ENCODE peak calls at places on chromosome 20, in five cellular contexts. W is foreskin fibroblast, N is Kasumi-1, R is brain microvascular endothelial cell, X is NCI-H1105. Q is an unnamed sample.

GRCh38 chr20:19026901-19027644 is 185.4 kb upstream of the SLC24A3 start:
- DNase-seq in X (no peak), W (no peak), N (no peak), R (no peak), Q (no peak)

GRCh38 chr20:22582960-22583772 is 1.2 kb downstream of the FOXA2 start:
- DNase-seq in R (no peak), X (peak; percentile 27), W (no peak), N (no peak), Q (no peak)

GRCh38 chr20:57738484-57738883 is 28.7 kb upstream of the PMEPA1 start:
- DNase-seq in R (no peak), X (no peak), N (no peak), W (no peak), Q (no peak)

GRCh38 chr20:17747431-17747846 is 47.7 kb downstream of the BANF2 start:
- DNase-seq in R (peak; percentile 92), N (no peak), X (no peak), W (peak; percentile 93), Q (no peak)

GRCh38 chr20:37990571-37991151 is 42.6 kb downstream of the TTI1 start:
- DNase-seq in R (peak; percentile 84), X (no peak), N (peak; percentile 47), W (peak; percentile 66), Q (peak; percentile 83)

GRCh38 chr20:43721429-43722152 is 5.2 kb downstream of the GTSF1L start:
- DNase-seq in R (no peak), W (no peak), N (no peak), X (no peak), Q (no peak)

GRCh38 chr20:33477386-33478234 is 12.3 kb upstream of the CBFA2T2 start:
- DNase-seq in N (no peak), R (no peak), X (peak; percentile 97), W (no peak), Q (peak; percentile 88)

GRCh38 chr20:44176833-44177533 is 10.0 kb downstream of the JPH2 start:
- DNase-seq in R (no peak), W (no peak), X (no peak), N (no peak), Q (no peak)

GRCh38 chr20:19995220-19995863 is 21.8 kb upstream of the NAA20 start:
- DNase-seq in R (no peak), N (peak; percentile 86), X (peak; percentile 55), W (peak; percentile 82), Q (peak; percentile 17)

GRCh38 chr20:45090481-45090880 is 10.4 kb downstream of the KCNS1 start:
- DNase-seq in X (no peak), R (no peak), N (no peak), W (peak; percentile 47), Q (no peak)

GRCh38 chr20:62962891-62963613 is 10.5 kb downstream of the SLC17A9 start:
- DNase-seq in R (no peak), W (no peak), X (no peak), N (no peak), Q (no peak)

GRCh38 chr20:55522296-55522815 is 483.0 kb downstream of the CBLN4 start:
- DNase-seq in W (no peak), X (no peak), N (no peak), R (no peak), Q (no peak)

GRCh38 chr20:50233325-50234212 is 42.9 kb downstream of the CEBPB start:
- DNase-seq in R (no peak), W (no peak), X (no peak), N (no peak), Q (no peak)

GRCh38 chr20:19920388-19921138 is 96.6 kb upstream of the NAA20 start:
- DNase-seq in X (no peak), N (no peak), W (no peak), R (no peak), Q (no peak)

GRCh38 chr20:54573838-54574237 is 98.4 kb downstream of the DOK5 start:
- DNase-seq in X (no peak), N (no peak), W (no peak), R (no peak), Q (no peak)

GRCh38 chr20:43843096-43843964 is 71.3 kb upstream of the TOX2 start:
- DNase-seq in X (no peak), R (peak; percentile 75), W (peak; percentile 94), N (no peak), Q (no peak)

GRCh38 chr20:61253264-61253639 is 1.2 kb downstream of the CDH4 start:
- DNase-seq in N (no peak), X (peak; percentile 37), W (peak; percentile 78), R (no peak), Q (no peak)

GRCh38 chr20:24379116-24379927 is 90.1 kb upstream of the SYNDIG1 start:
- DNase-seq in X (no peak), W (peak; percentile 54), N (peak; percentile 20), R (peak; percentile 1), Q (no peak)

GRCh38 chr20:7775072-7775471 is 165.2 kb downstream of the HAO1 start:
- DNase-seq in W (peak; percentile 82), R (no peak), X (no peak), N (no peak), Q (no peak)

GRCh38 chr20:2911200-2911599 is 37.9 kb downstream of the PTPRA start:
- DNase-seq in X (no peak), W (no peak), N (no peak), R (no peak), Q (no peak)

GRCh38 chr20:3161316-3162079 is 1.8 kb upstream of the FASTKD5 start:
- DNase-seq in R (no peak), W (no peak), X (no peak), N (no peak), Q (peak; percentile 37)

GRCh38 chr20:23361108-23361650 is 803 bp upstream of the GZF1 start:
- DNase-seq in X (no peak), N (peak; percentile 57), W (peak; percentile 35), R (no peak), Q (no peak)

GRCh38 chr20:26347396-26347795 is 650.7 kb upstream of the ZNF337 start:
- DNase-seq in W (no peak), X (no peak), R (no peak), N (no peak), Q (no peak)

Q was measured in NCI-H2029.